ENCODE peak calls at places on chromosomes 5 and 9, in four cellular contexts. One of them, this sample, is unnamed.

GRCh38 chr5:155293605-155294178 is 280.1 kb downstream of the KIF4B start:
- DNase-seq in esophagus muscularis mucosa: no peak
- DNase-seq in stomach: no peak
- DNase-seq in A549: no peak
- DNase-seq in this sample: no peak

GRCh38 chr9:14532716-14533115 is 160.5 kb downstream of the ZDHHC21 start:
- DNase-seq in esophagus muscularis mucosa: no peak
- DNase-seq in stomach: no peak
- DNase-seq in A549: peak
- DNase-seq in this sample: no peak

GRCh38 chr5:32505718-32506117 is 61.2 kb upstream of the ZFR start:
- DNase-seq in esophagus muscularis mucosa: no peak
- DNase-seq in stomach: no peak
- DNase-seq in A549: no peak
- DNase-seq in this sample: no peak

GRCh38 chr9:65411901-65412300 is 126.9 kb upstream of the FOXD4L5 start:
- DNase-seq in esophagus muscularis mucosa: no peak
- DNase-seq in stomach: no peak
- DNase-seq in A549: no peak
- DNase-seq in this sample: no peak

GRCh38 chr9:135144581-135145108 is 57.2 kb downstream of the OLFM1 start:
- DNase-seq in esophagus muscularis mucosa: no peak
- DNase-seq in stomach: no peak
- DNase-seq in A549: no peak
- DNase-seq in this sample: no peak

GRCh38 chr9:126707083-126707482 is 93.4 kb downstream of the LMX1B start:
- DNase-seq in esophagus muscularis mucosa: no peak
- DNase-seq in stomach: no peak
- DNase-seq in A549: no peak
- DNase-seq in this sample: no peak

GRCh38 chr5:5270958-5271605 is 131.0 kb downstream of the ADAMTS16 start:
- DNase-seq in esophagus muscularis mucosa: peak
- DNase-seq in stomach: peak
- DNase-seq in A549: peak
- DNase-seq in this sample: peak

GRCh38 chr5:148913985-148914421 is 87.6 kb downstream of the ADRB2 start:
- DNase-seq in esophagus muscularis mucosa: no peak
- DNase-seq in stomach: no peak
- DNase-seq in A549: peak
- DNase-seq in this sample: no peak

GRCh38 chr5:851076-851475 is 290 bp upstream of the ZDHHC11 start:
- DNase-seq in esophagus muscularis mucosa: no peak
- DNase-seq in stomach: no peak
- DNase-seq in A549: no peak
- DNase-seq in this sample: no peak

DNA sequence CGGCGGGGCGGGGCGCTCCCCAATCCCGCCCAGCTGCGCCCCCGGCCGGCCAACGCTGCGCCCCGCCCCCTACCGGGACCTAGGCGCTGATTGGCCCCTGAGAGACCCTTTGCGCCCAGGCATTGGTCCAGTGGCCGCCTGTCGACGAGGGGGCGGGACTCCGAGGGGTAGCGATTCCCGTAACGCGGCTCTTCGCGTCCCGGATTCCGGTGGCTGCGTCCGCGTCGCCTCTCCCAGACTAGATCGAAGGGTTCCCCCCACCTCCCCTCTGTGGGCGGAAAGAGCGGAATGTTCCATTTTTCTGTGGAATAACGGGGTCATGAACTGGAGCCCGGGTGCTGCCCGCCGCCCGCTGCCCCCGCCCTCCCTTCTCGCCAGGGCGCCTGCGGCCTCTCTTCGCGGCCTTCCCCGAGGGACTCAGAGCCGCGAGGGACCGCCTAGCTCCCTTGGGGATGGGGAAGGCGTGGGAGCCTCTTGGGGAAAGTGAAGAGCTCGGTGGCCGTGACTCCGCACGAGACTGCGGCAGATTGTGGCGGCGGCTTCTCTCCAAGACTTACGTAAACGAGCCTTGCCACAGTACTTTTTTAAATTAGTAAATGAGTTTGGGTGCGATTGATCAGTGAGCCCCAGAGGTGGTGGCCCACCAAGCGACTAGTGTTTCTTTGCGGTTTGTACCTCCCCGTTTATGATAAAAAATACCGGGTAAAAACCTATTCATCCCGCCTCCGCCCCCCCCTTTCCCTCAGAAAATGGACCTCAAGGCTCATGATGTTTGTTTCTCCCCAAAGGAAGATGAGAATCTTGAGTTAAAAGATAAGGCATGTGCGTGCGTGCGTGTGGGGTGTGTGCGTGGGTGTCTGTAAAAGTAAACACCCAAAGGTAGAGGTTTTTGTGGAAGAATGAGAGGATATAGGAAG is 493 bp upstream of the IL6ST start:
- DNase-seq in esophagus muscularis mucosa: peak
- DNase-seq in stomach: peak
- DNase-seq in A549: peak
- DNase-seq in this sample: peak
- TF ChIP-seq POLR2A in esophagus muscularis mucosa: peak
- TF ChIP-seq POLR2A in stomach: no peak
- TF ChIP-seq POLR2A in A549: peak
- TF ChIP-seq POLR2A in this sample: peak

GRCh38 chr9:3247211-3247610 is 278.6 kb downstream of the RFX3 start:
- DNase-seq in esophagus muscularis mucosa: no peak
- DNase-seq in stomach: no peak
- DNase-seq in A549: no peak
- DNase-seq in this sample: no peak

GRCh38 chr9:3241290-3241689 is 284.5 kb downstream of the RFX3 start:
- DNase-seq in esophagus muscularis mucosa: no peak
- DNase-seq in stomach: no peak
- DNase-seq in A549: no peak
- DNase-seq in this sample: no peak

GRCh38 chr9:3246231-3246630 is 279.6 kb downstream of the RFX3 start:
- DNase-seq in esophagus muscularis mucosa: no peak
- DNase-seq in stomach: no peak
- DNase-seq in A549: no peak
- DNase-seq in this sample: no peak

GRCh38 chr9:3243676-3244075 is 282.1 kb downstream of the RFX3 start:
- DNase-seq in esophagus muscularis mucosa: no peak
- DNase-seq in stomach: no peak
- DNase-seq in A549: no peak
- DNase-seq in this sample: no peak

DNA sequence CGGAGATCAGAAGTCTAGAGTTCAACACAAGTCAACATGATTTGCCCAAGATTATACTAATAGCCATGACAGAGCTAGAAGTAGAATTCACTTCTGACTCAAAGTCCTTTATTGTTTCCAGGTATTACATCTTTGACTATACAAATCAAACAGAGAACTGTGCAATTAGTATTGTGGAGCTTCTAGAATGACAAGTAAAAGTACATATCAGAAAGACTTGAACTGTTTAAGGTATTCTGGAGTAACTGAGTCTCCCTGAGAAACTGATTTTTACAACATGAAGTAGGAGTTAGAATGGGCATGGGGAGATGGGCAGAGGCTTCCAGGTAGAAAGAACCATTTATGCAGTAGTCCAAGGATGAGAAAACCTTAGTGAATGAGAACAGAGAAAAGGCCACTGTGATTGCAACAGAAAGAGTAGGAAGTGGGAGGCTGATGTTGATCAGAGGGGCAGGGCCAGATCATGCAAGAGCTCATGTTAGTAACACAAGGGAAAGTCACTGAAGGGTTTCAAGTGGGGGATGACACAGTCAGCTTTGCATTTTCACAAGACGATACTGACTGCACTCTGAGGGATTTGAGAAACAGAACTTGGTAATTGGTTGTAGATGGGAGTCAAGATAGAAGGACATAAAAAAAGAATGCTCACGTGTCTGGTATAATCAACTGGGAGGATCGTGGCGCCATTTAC is 280.7 kb downstream of the RFX3 start:
- DNase-seq in esophagus muscularis mucosa: no peak
- DNase-seq in stomach: no peak
- DNase-seq in A549: no peak
- DNase-seq in this sample: no peak
- H3K27ac ChIP-seq in esophagus muscularis mucosa: no peak
- H3K27ac ChIP-seq in stomach: no peak
- H3K27ac ChIP-seq in A549: no peak
- H3K27ac ChIP-seq in this sample: no peak

GRCh38 chr5:124740991-124741583 is 5.4 kb downstream of the ZNF608 start:
- DNase-seq in esophagus muscularis mucosa: no peak
- DNase-seq in stomach: no peak
- DNase-seq in A549: no peak
- DNase-seq in this sample: no peak
- TF ChIP-seq EP300 in esophagus muscularis mucosa: no peak
- TF ChIP-seq EP300 in stomach: no peak
- TF ChIP-seq EP300 in A549: no peak
- TF ChIP-seq EP300 in this sample: no peak

GRCh38 chr5:179860301-179860700 is 1.7 kb upstream of the MRNIP start:
- DNase-seq in esophagus muscularis mucosa: no peak
- DNase-seq in stomach: no peak
- DNase-seq in A549: no peak
- DNase-seq in this sample: no peak
- TF ChIP-seq POLR2A in esophagus muscularis mucosa: no peak
- TF ChIP-seq POLR2A in stomach: no peak
- TF ChIP-seq POLR2A in A549: no peak
- TF ChIP-seq POLR2A in this sample: no peak

GRCh38 chr9:127989094-127989493 is 8.3 kb upstream of the EEIG1 start:
- DNase-seq in esophagus muscularis mucosa: no peak
- DNase-seq in stomach: no peak
- DNase-seq in A549: no peak
- DNase-seq in this sample: no peak

GRCh38 chr9:127991757-127992274 is 11.0 kb upstream of the EEIG1 start:
- DNase-seq in esophagus muscularis mucosa: no peak
- DNase-seq in stomach: no peak
- DNase-seq in A549: no peak
- DNase-seq in this sample: no peak

GRCh38 chr9:127990539-127990938 is 9.8 kb upstream of the EEIG1 start:
- DNase-seq in esophagus muscularis mucosa: no peak
- DNase-seq in stomach: no peak
- DNase-seq in A549: no peak
- DNase-seq in this sample: no peak

GRCh38 chr9:127993721-127994120 is 12.9 kb upstream of the EEIG1 start:
- DNase-seq in esophagus muscularis mucosa: no peak
- DNase-seq in stomach: no peak
- DNase-seq in A549: no peak
- DNase-seq in this sample: no peak

GRCh38 chr9:127991017-127991756 is 10.4 kb upstream of the EEIG1 start:
- DNase-seq in esophagus muscularis mucosa: no peak
- DNase-seq in stomach: peak
- DNase-seq in A549: peak
- DNase-seq in this sample: no peak
- H3K27ac ChIP-seq in esophagus muscularis mucosa: no peak
- H3K27ac ChIP-seq in stomach: no peak
- H3K27ac ChIP-seq in A549: peak
- H3K27ac ChIP-seq in this sample: no peak

GRCh38 chr9:27432308-27432707 is 91.8 kb upstream of the IFNK start:
- DNase-seq in esophagus muscularis mucosa: no peak
- DNase-seq in stomach: no peak
- DNase-seq in A549: no peak
- DNase-seq in this sample: no peak

GRCh38 chr9:27429917-27430316 is 94.2 kb upstream of the IFNK start:
- DNase-seq in esophagus muscularis mucosa: no peak
- DNase-seq in stomach: no peak
- DNase-seq in A549: no peak
- DNase-seq in this sample: no peak

GRCh38 chr9:27431573-27431972 is 92.5 kb upstream of the IFNK start:
- DNase-seq in esophagus muscularis mucosa: no peak
- DNase-seq in stomach: no peak
- DNase-seq in A549: no peak
- DNase-seq in this sample: no peak

GRCh38 chr9:27429436-27429835 is 94.7 kb upstream of the IFNK start:
- DNase-seq in esophagus muscularis mucosa: no peak
- DNase-seq in stomach: no peak
- DNase-seq in A549: no peak
- DNase-seq in this sample: no peak

DNA sequence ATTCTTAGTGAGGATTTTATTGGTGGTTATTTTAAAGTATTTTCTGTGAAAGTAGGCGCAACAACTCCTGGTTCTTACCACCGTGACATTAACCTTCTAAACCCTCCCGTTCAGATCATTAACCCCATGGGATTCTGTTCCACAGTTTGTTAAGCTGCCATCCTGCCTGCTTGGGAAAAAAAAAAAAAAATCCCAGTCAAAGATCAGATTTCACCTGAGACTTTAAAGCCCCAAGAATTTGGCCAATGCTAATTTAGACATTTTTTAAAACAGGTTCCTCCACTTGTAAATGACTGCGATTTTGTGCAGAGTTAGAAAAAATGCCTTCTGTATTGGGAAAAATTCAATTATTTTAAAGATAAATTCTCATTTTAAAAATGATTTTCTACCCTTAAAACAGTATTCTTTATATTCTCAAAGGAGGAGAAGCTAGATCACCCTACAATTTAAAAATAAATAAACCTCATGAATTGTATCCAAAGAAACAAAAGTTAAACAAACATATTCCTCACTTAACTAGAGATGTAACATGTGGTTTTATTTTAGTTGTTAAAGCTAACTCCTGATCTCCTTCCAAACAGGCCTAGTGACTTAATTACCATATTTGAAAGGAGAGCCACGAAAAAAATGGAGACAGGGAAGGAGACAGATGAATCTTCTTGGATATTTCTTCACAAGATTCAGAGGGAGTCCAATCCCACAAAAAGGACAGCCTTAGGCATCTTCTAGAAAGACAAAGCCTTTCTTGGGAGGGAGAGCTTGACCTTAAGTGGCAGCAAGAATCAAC is 93.1 kb upstream of the IFNK start:
- DNase-seq in esophagus muscularis mucosa: no peak
- DNase-seq in stomach: no peak
- DNase-seq in A549: no peak
- DNase-seq in this sample: no peak
- TF ChIP-seq EP300 in esophagus muscularis mucosa: no peak
- TF ChIP-seq EP300 in stomach: no peak
- TF ChIP-seq EP300 in A549: no peak
- TF ChIP-seq EP300 in this sample: no peak

GRCh38 chr9:20376042-20376441 is 246.3 kb downstream of the MLLT3 start:
- DNase-seq in esophagus muscularis mucosa: no peak
- DNase-seq in stomach: no peak
- DNase-seq in A549: no peak
- DNase-seq in this sample: no peak

GRCh38 chr9:20378851-20379250 is 243.4 kb downstream of the MLLT3 start:
- DNase-seq in esophagus muscularis mucosa: no peak
- DNase-seq in stomach: no peak
- DNase-seq in A549: no peak
- DNase-seq in this sample: no peak

GRCh38 chr9:20369391-20369790 is 252.9 kb downstream of the MLLT3 start:
- DNase-seq in esophagus muscularis mucosa: no peak
- DNase-seq in stomach: no peak
- DNase-seq in A549: no peak
- DNase-seq in this sample: no peak

GRCh38 chr9:20376780-20377179 is 245.5 kb downstream of the MLLT3 start:
- DNase-seq in esophagus muscularis mucosa: no peak
- DNase-seq in stomach: no peak
- DNase-seq in A549: no peak
- DNase-seq in this sample: no peak

GRCh38 chr9:20373263-20373662 is 249.0 kb downstream of the MLLT3 start:
- DNase-seq in esophagus muscularis mucosa: no peak
- DNase-seq in stomach: no peak
- DNase-seq in A549: no peak
- DNase-seq in this sample: no peak
- TF ChIP-seq POLR2A in esophagus muscularis mucosa: no peak
- TF ChIP-seq POLR2A in stomach: no peak
- TF ChIP-seq POLR2A in A549: no peak
- TF ChIP-seq POLR2A in this sample: no peak

This sample was measured in tibial nerve.